ENCODE peak calls at places on chromosomes 6 and 20, in four cellular contexts. U is AG04450; R is fibroblast of pulmonary artery; P is effector memory CD8-positive, alpha-beta T cell. J is an unnamed sample.

GRCh38 chr6:38184041-38184779 is 364.7 kb downstream of the ZFAND3 start:
- DNase-seq in P (no peak), U (no peak), R (no peak), J (no peak)

GRCh38 chr6:15554728-15555100 is 108.1 kb downstream of the DTNBP1 start:
- DNase-seq in R (no peak), P (no peak), U (no peak), J (no peak)

GRCh38 chr6:17979479-17979878 is 8.0 kb downstream of the KIF13A start:
- DNase-seq in U (no peak), P (no peak), R (no peak), J (no peak)

GRCh38 chr6:25447570-25447929 is 168.4 kb downstream of the CARMIL1 start:
- DNase-seq in P (no peak), U (no peak), R (no peak), J (no peak)

GRCh38 chr6:34982424-34982852 is 93.4 kb downstream of the ANKS1A start:
- DNase-seq in U (no peak), P (no peak), R (peak; percentile 43), J (no peak)

GRCh38 chr6:114220241-114220640 is 122.6 kb downstream of the HS3ST5 start:
- DNase-seq in R (no peak), P (no peak), U (no peak), J (no peak)

GRCh38 chr6:70668499-70668812 is 773 bp downstream of the SMAP1 start:
- DNase-seq in U (no peak), P (no peak), R (peak; percentile 29), J (no peak)

GRCh38 chr6:34204693-34205092 is 32.0 kb upstream of the HMGA1 start:
- DNase-seq in P (no peak), R (no peak), U (no peak), J (no peak)

GRCh38 chr20:48794360-48794759 is 33.4 kb downstream of the PREX1 start:
- DNase-seq in R (no peak), U (no peak), P (no peak), J (no peak)

GRCh38 chr6:130529569-130530149 is 163.8 kb downstream of the TMEM200A start:
- DNase-seq in R (no peak), U (no peak), P (no peak), J (no peak)

GRCh38 chr6:112877134-112878100 is 530.3 kb downstream of the RFPL4B start:
- DNase-seq in U (peak; percentile 77), P (no peak), R (peak; percentile 94), J (no peak)

GRCh38 chr6:44105993-44106740 is 21.1 kb downstream of the MRPL14 start:
- DNase-seq in U (no peak), P (no peak), R (no peak), J (no peak)

GRCh38 chr6:130574146-130574545 is 208.3 kb downstream of the TMEM200A start:
- DNase-seq in R (no peak), P (no peak), U (no peak), J (no peak)